ENCODE peak calls at places on chromosome 21, in six cellular contexts. S is stimulated activated CD4-positive, alpha-beta T cell treated with anti-CD3 and anti-CD28 coated beads, Interleukin-15, amount 100 ng/mL, for 1 hour; M is colonic mucosa; R is left colon; E is ELF-1; N is transverse colon. P is an unnamed sample.

GRCh38 chr21:28410264-28410663 is 582.4 kb downstream of the LTN1 start:
- DNase-seq in N (no peak), E (no peak), M (no peak), R (no peak), S (no peak), P (no peak)

GRCh38 chr21:37210017-37210593 is 57.0 kb downstream of the VPS26C start:
- DNase-seq in N (no peak), M (no peak), R (no peak), E (no peak), S (no peak), P (no peak)

GRCh38 chr21:42306366-42307035 is 8.7 kb downstream of the TFF3 start:
- DNase-seq in E (no peak), R (peak), M (no peak), N (no peak), S (no peak), P (no peak)

GRCh38 chr21:14554948-14555347 is 8.8 kb upstream of the SAMSN1 start:
- DNase-seq in E (no peak), N (no peak), R (no peak), S (no peak), M (no peak), P (no peak)

GRCh38 chr21:46456750-46457149 is 1.9 kb upstream of the DIP2A start:
- DNase-seq in E (no peak), R (no peak), S (no peak), M (no peak), N (no peak), P (no peak)

GRCh38 chr21:38159355-38159754 is 97.4 kb upstream of the KCNJ15 start:
- DNase-seq in N (peak), E (peak), S (no peak), M (peak), R (peak), P (no peak)

GRCh38 chr21:14114251-14114650 is 96.5 kb downstream of the LIPI start:
- DNase-seq in S (no peak), N (no peak), R (no peak), E (peak), M (no peak), P (no peak)

GRCh38 chr21:35968564-35968963 is 91.8 kb downstream of the SETD4 start:
- DNase-seq in R (no peak), N (no peak), M (no peak), E (no peak), S (no peak), P (no peak)

GRCh38 chr21:41562101-41563000 is 54.4 kb upstream of the TMPRSS2 start:
- DNase-seq in N (peak), M (no peak), S (no peak), R (no peak), E (no peak), P (no peak)

GRCh38 chr21:36783612-36784383 is 84.9 kb downstream of the SIM2 start:
- DNase-seq in R (no peak), S (no peak), E (peak), N (no peak), M (no peak), P (no peak)

GRCh38 chr21:14949603-14950002 is 115.2 kb downstream of the NRIP1 start:
- DNase-seq in E (no peak), S (no peak), N (no peak), R (no peak), M (no peak), P (no peak)

GRCh38 chr21:36203603-36203889 is 46.9 kb downstream of the DOP1B start:
- DNase-seq in N (no peak), M (no peak), E (no peak), R (no peak), S (no peak), P (no peak)

GRCh38 chr21:34878501-34878900 is 170.6 kb downstream of the RUNX1 start:
- DNase-seq in E (no peak), N (peak), S (no peak), M (peak), R (peak), P (no peak)

GRCh38 chr21:41933259-41934079 is 20.3 kb downstream of the C2CD2 start:
- DNase-seq in R (no peak), N (no peak), S (no peak), M (no peak), E (no peak), P (no peak)

GRCh38 chr21:45318556-45319341 is 31.1 kb upstream of the POFUT2 start:
- DNase-seq in R (peak), E (peak), S (no peak), N (peak), M (no peak), P (no peak)

GRCh38 chr21:45289655-45290515 is 2.2 kb upstream of the POFUT2 start:
- DNase-seq in M (no peak), N (no peak), R (no peak), E (no peak), S (no peak), P (no peak)

GRCh38 chr21:16241500-16241963 is 511.8 kb downstream of the USP25 start:
- DNase-seq in R (no peak), S (no peak), M (no peak), N (no peak), E (peak), P (no peak)

GRCh38 chr21:44450402-44450801 is 4.9 kb upstream of the LRRC3 start:
- DNase-seq in M (no peak), N (no peak), R (no peak), S (no peak), E (no peak), P (no peak)

GRCh38 chr21:31571879-31572278 is 87.6 kb upstream of the SOD1 start:
- DNase-seq in E (no peak), M (no peak), S (no peak), R (no peak), N (no peak), P (no peak)

GRCh38 chr21:34812510-34813265 is 143.9 kb downstream of the CLIC6 start:
- DNase-seq in M (no peak), N (no peak), S (no peak), E (no peak), R (no peak), P (no peak)

GRCh38 chr21:40620386-40621145 is 226.4 kb downstream of the DSCAM start:
- DNase-seq in E (no peak), N (no peak), S (no peak), M (no peak), R (no peak), P (no peak)

GRCh38 chr21:43771698-43772367 is 4.3 kb downstream of the CSTB start:
- DNase-seq in R (no peak), E (no peak), M (no peak), N (no peak), S (no peak), P (no peak)

GRCh38 chr21:36785615-36786014 is 86.7 kb downstream of the SIM2 start:
- DNase-seq in M (no peak), E (no peak), S (no peak), R (no peak), N (no peak), P (no peak)

GRCh38 chr21:31366825-31367224 is 22.8 kb upstream of the TIAM1 start:
- DNase-seq in R (no peak), N (no peak), E (no peak), S (no peak), M (no peak), P (no peak)

GRCh38 chr21:34743831-34744230 is 75.0 kb downstream of the CLIC6 start:
- DNase-seq in N (peak), E (no peak), M (peak), S (no peak), R (no peak), P (no peak)

GRCh38 chr21:37547615-37547975 is 181.0 kb downstream of the DYRK1A start:
- DNase-seq in N (no peak), M (no peak), R (no peak), S (no peak), E (no peak), P (no peak)

GRCh38 chr21:14982336-14982735 is 82.5 kb downstream of the NRIP1 start:
- DNase-seq in E (no peak), N (no peak), R (no peak), S (no peak), M (no peak), P (no peak)

GRCh38 chr21:42454791-42455190 is 41.2 kb downstream of the RSPH1 start:
- DNase-seq in N (no peak), S (no peak), E (no peak), R (no peak), M (no peak), P (no peak)

GRCh38 chr21:16502897-16503296 is 773.1 kb downstream of the USP25 start:
- DNase-seq in N (no peak), S (no peak), M (no peak), R (no peak), E (no peak), P (no peak)

GRCh38 chr21:43370091-43370658 is 56.8 kb downstream of the SIK1 start:
- DNase-seq in S (no peak), E (no peak), M (no peak), N (no peak), R (no peak), P (no peak)

GRCh38 chr21:35257413-35257812 is 208.3 kb upstream of the RUNX1 start:
- DNase-seq in E (no peak), S (no peak), M (peak), R (peak), N (peak), P (no peak)

GRCh38 chr21:14989359-14989758 is 75.4 kb downstream of the NRIP1 start:
- DNase-seq in N (no peak), M (no peak), E (no peak), S (no peak), R (no peak), P (no peak)